ENCODE peak calls at places on chromosomes 7 and 10, in six cellular contexts. N, Z, U, J, O and X are unnamed samples.
A peak's percentile ranks its signal among the peaks of the same experiment; 100 is the strongest.

GRCh38 chr7:135684134-135684533 is 21.8 kb downstream of the STMP1 start:
- DNase-seq in N (no peak), Z (no peak), U (peak; percentile 49), J (peak; percentile 46), O (no peak), X (no peak)

GRCh38 chr10:677750-678661 is 11.5 kb downstream of the DIP2C start:
- DNase-seq in N (no peak), Z (no peak), U (no peak), J (no peak), O (no peak), X (no peak)

GRCh38 chr10:124385627-124386185 is 33.0 kb downstream of the OAT start:
- DNase-seq in N (no peak), Z (no peak), U (no peak), J (no peak), O (no peak), X (no peak)

GRCh38 chr10:78451592-78451991 is 417.9 kb downstream of the RPS24 start:
- DNase-seq in N (no peak), Z (no peak), U (peak; percentile 16), J (no peak), O (no peak), X (no peak)

GRCh38 chr7:131687296-131687695 is 130.9 kb upstream of the PODXL start:
- DNase-seq in N (no peak), Z (no peak), U (no peak), J (no peak), O (no peak), X (no peak)

GRCh38 chr7:18939771-18940576 is 177.5 kb downstream of the TWIST1 start:
- DNase-seq in N (no peak), Z (no peak), U (no peak), J (no peak), O (no peak), X (no peak)

GRCh38 chr7:30164567-30164966 is 29.8 kb downstream of the MTURN start:
- DNase-seq in N (no peak), Z (no peak), U (peak; percentile 54), J (peak; percentile 79), O (peak; percentile 89), X (peak; percentile 86)

GRCh38 chr7:100567045-100567730 is 6.5 kb downstream of the SAP25 start:
- DNase-seq in N (no peak), Z (no peak), U (no peak), J (no peak), O (no peak), X (no peak)

GRCh38 chr10:5447071-5447470 is 34.7 kb downstream of the NET1 start:
- DNase-seq in N (no peak), Z (no peak), U (peak; percentile 46), J (no peak), O (no peak), X (no peak)

GRCh38 chr7:88347098-88347497 is 40.4 kb upstream of the STEAP4 start:
- DNase-seq in N (no peak), Z (no peak), U (no peak), J (no peak), O (no peak), X (no peak)

GRCh38 chr10:59362184-59362966 is at the start of gene FAM13C:
- DNase-seq in N (no peak), Z (no peak), U (peak; percentile 63), J (peak; percentile 59), O (peak; percentile 84), X (peak; percentile 84)

GRCh38 chr10:23408330-23408976 is 30.4 kb upstream of the OTUD1 start:
- DNase-seq in N (no peak), Z (no peak), U (peak; percentile 95), J (peak; percentile 9), O (no peak), X (no peak)

GRCh38 chr7:134448359-134449229 is 10.3 kb downstream of the AKR1B1 start:
- DNase-seq in N (no peak), Z (no peak), U (peak; percentile 96), J (peak; percentile 95), O (no peak), X (no peak)

GRCh38 chr10:109966961-109967738 is 40.6 kb upstream of the ADD3 start:
- DNase-seq in N (no peak), Z (no peak), U (peak; percentile 88), J (no peak), O (peak; percentile 65), X (no peak)